ENCODE peak calls at places on chromosome 13, in four cellular contexts. One of them, this sample, is unnamed.

GRCh38 chr13:65653548-65654078 is 1576.5 kb downstream of the PCDH9 start:
- DNase-seq in CD8-positive, alpha-beta T cell: no peak
- DNase-seq in heart right ventricle: no peak
- DNase-seq in thoracic aorta: no peak
- DNase-seq in this sample: no peak

GRCh38 chr13:59568306-59568705 is 595.4 kb downstream of the DIAPH3 start:
- DNase-seq in CD8-positive, alpha-beta T cell: no peak
- DNase-seq in heart right ventricle: no peak
- DNase-seq in thoracic aorta: no peak
- DNase-seq in this sample: no peak

GRCh38 chr13:105937451-105937850 is 598.0 kb downstream of the EFNB2 start:
- DNase-seq in CD8-positive, alpha-beta T cell: no peak
- DNase-seq in heart right ventricle: no peak
- DNase-seq in thoracic aorta: no peak
- DNase-seq in this sample: no peak

GRCh38 chr13:42992585-42993122 is 613 bp upstream of the EPSTI1 start:
- DNase-seq in CD8-positive, alpha-beta T cell: no peak
- DNase-seq in heart right ventricle: no peak
- DNase-seq in thoracic aorta: no peak
- DNase-seq in this sample: no peak

GRCh38 chr13:72774019-72774418 is 7.7 kb downstream of the DIS3 start:
- DNase-seq in CD8-positive, alpha-beta T cell: no peak
- DNase-seq in heart right ventricle: no peak
- DNase-seq in thoracic aorta: no peak
- DNase-seq in this sample: no peak

GRCh38 chr13:33757713-33758112 is 60.2 kb upstream of the RFC3 start:
- DNase-seq in CD8-positive, alpha-beta T cell: no peak
- DNase-seq in heart right ventricle: no peak
- DNase-seq in thoracic aorta: no peak
- DNase-seq in this sample: no peak

GRCh38 chr13:42039946-42040729 is 8.3 kb upstream of the DGKH start:
- DNase-seq in CD8-positive, alpha-beta T cell: peak; percentile 70
- DNase-seq in heart right ventricle: peak; percentile 94
- DNase-seq in thoracic aorta: peak; percentile 70
- DNase-seq in this sample: peak; percentile 95

GRCh38 chr13:47564041-47564440 is 437.0 kb downstream of the SUCLA2 start:
- DNase-seq in CD8-positive, alpha-beta T cell: no peak
- DNase-seq in heart right ventricle: no peak
- DNase-seq in thoracic aorta: no peak
- DNase-seq in this sample: no peak

GRCh38 chr13:52348983-52349780 is 56.8 kb downstream of the THSD1 start:
- DNase-seq in CD8-positive, alpha-beta T cell: no peak
- DNase-seq in heart right ventricle: no peak
- DNase-seq in thoracic aorta: no peak
- DNase-seq in this sample: peak; percentile 22

GRCh38 chr13:101521371-101521770 is 68.9 kb downstream of the ITGBL1 start:
- DNase-seq in CD8-positive, alpha-beta T cell: no peak
- DNase-seq in heart right ventricle: no peak
- DNase-seq in thoracic aorta: no peak
- DNase-seq in this sample: no peak

GRCh38 chr13:70357031-70357430 is 248.8 kb upstream of the KLHL1 start:
- DNase-seq in CD8-positive, alpha-beta T cell: no peak
- DNase-seq in heart right ventricle: no peak
- DNase-seq in thoracic aorta: no peak
- DNase-seq in this sample: no peak

GRCh38 chr13:52846567-52847321 is 1.7 kb downstream of the PCDH8 start:
- DNase-seq in CD8-positive, alpha-beta T cell: no peak
- DNase-seq in heart right ventricle: peak; percentile 62
- DNase-seq in thoracic aorta: no peak
- DNase-seq in this sample: peak; percentile 63

GRCh38 chr13:30396434-30397075 is 25.7 kb upstream of the UBE2L5 start:
- DNase-seq in CD8-positive, alpha-beta T cell: no peak
- DNase-seq in heart right ventricle: no peak
- DNase-seq in thoracic aorta: no peak
- DNase-seq in this sample: no peak

GRCh38 chr13:52938065-52938464 is 89.6 kb upstream of the PCDH8 start:
- DNase-seq in CD8-positive, alpha-beta T cell: no peak
- DNase-seq in heart right ventricle: no peak
- DNase-seq in thoracic aorta: no peak
- DNase-seq in this sample: no peak

GRCh38 chr13:99086869-99087129 is 108.9 kb upstream of the DOCK9 start:
- DNase-seq in CD8-positive, alpha-beta T cell: peak; percentile 18
- DNase-seq in heart right ventricle: no peak
- DNase-seq in thoracic aorta: no peak
- DNase-seq in this sample: peak; percentile 44

GRCh38 chr13:29937836-29938235 is 87.4 kb upstream of the UBL3 start:
- DNase-seq in CD8-positive, alpha-beta T cell: no peak
- DNase-seq in heart right ventricle: no peak
- DNase-seq in thoracic aorta: no peak
- DNase-seq in this sample: no peak

GRCh38 chr13:33992891-33993336 is 175.0 kb downstream of the RFC3 start:
- DNase-seq in CD8-positive, alpha-beta T cell: no peak
- DNase-seq in heart right ventricle: no peak
- DNase-seq in thoracic aorta: no peak
- DNase-seq in this sample: no peak

GRCh38 chr13:108375772-108376171 is 106.3 kb downstream of the TNFSF13B start:
- DNase-seq in CD8-positive, alpha-beta T cell: no peak
- DNase-seq in heart right ventricle: no peak
- DNase-seq in thoracic aorta: no peak
- DNase-seq in this sample: no peak

GRCh38 chr13:32824671-32825070 is 191.6 kb upstream of the KL start:
- DNase-seq in CD8-positive, alpha-beta T cell: no peak
- DNase-seq in heart right ventricle: no peak
- DNase-seq in thoracic aorta: no peak
- DNase-seq in this sample: no peak

GRCh38 chr13:92224825-92225224 is 826.4 kb downstream of the GPC5 start:
- DNase-seq in CD8-positive, alpha-beta T cell: no peak
- DNase-seq in heart right ventricle: no peak
- DNase-seq in thoracic aorta: no peak
- DNase-seq in this sample: no peak

GRCh38 chr13:48155850-48156249 is 60.9 kb upstream of the MED4 start:
- DNase-seq in CD8-positive, alpha-beta T cell: no peak
- DNase-seq in heart right ventricle: no peak
- DNase-seq in thoracic aorta: no peak
- DNase-seq in this sample: no peak

GRCh38 chr13:102903659-102904407 is 58.0 kb downstream of the ERCC5 start:
- DNase-seq in CD8-positive, alpha-beta T cell: no peak
- DNase-seq in heart right ventricle: no peak
- DNase-seq in thoracic aorta: no peak
- DNase-seq in this sample: no peak

GRCh38 chr13:46666727-46667456 is 113.9 kb downstream of the LRCH1 start:
- DNase-seq in CD8-positive, alpha-beta T cell: no peak
- DNase-seq in heart right ventricle: peak; percentile 45
- DNase-seq in thoracic aorta: no peak
- DNase-seq in this sample: no peak

GRCh38 chr13:77544765-77545316 is 9.3 kb downstream of the SCEL start:
- DNase-seq in CD8-positive, alpha-beta T cell: no peak
- DNase-seq in heart right ventricle: no peak
- DNase-seq in thoracic aorta: no peak
- DNase-seq in this sample: no peak

GRCh38 chr13:69124996-69125395 is 982.6 kb upstream of the ATXN8OS start:
- DNase-seq in CD8-positive, alpha-beta T cell: no peak
- DNase-seq in heart right ventricle: no peak
- DNase-seq in thoracic aorta: no peak
- DNase-seq in this sample: no peak

GRCh38 chr13:109271061-109271460 is 515.3 kb downstream of the IRS2 start:
- DNase-seq in CD8-positive, alpha-beta T cell: no peak
- DNase-seq in heart right ventricle: no peak
- DNase-seq in thoracic aorta: no peak
- DNase-seq in this sample: no peak

GRCh38 chr13:24233351-24233901 is 72.9 kb downstream of the SPATA13 start:
- DNase-seq in CD8-positive, alpha-beta T cell: no peak
- DNase-seq in heart right ventricle: no peak
- DNase-seq in thoracic aorta: no peak
- DNase-seq in this sample: no peak

GRCh38 chr13:75771818-75772217 is 135.7 kb downstream of the LMO7 start:
- DNase-seq in CD8-positive, alpha-beta T cell: no peak
- DNase-seq in heart right ventricle: no peak
- DNase-seq in thoracic aorta: no peak
- DNase-seq in this sample: no peak

DNA sequence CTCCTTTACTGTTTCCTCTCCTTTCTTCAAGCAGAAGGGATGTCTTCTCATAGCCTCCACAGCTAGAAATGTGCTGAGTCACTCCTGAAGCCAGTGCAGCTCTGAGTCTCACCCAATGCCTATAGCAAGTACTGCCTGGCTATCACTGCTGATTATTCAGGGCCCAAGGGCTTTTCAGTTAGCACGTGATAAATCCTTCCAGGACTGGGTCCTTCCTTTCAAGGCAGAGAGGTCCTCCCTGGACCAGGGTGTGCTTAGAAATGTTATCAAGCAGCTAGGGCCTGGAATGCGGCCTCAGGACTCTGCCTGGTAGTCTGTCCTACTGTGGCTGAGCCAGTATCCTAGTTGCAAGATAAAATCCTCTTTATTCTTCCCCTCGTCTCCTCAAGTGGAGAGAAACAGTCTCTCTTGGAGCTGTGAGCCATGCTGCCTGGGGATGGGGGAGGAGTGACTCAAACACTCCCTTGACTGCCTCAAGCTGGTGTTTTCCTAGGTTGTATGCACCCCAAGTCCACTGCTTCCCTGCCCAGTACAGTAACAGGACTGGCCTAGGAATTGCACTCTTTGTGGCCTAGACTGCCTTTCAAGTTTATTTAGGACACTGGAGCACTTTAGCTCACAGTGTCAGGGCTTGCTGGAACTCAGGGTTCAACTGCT is 198.7 kb upstream of the SERP2 start:
- DNase-seq in CD8-positive, alpha-beta T cell: no peak
- DNase-seq in heart right ventricle: no peak
- DNase-seq in thoracic aorta: no peak
- DNase-seq in this sample: no peak
- H3K27ac ChIP-seq in CD8-positive, alpha-beta T cell: no peak overlapping the region
- H3K27ac ChIP-seq in heart right ventricle: peak overlapping the region; percentile 19
- H3K27ac ChIP-seq in thoracic aorta: peak overlapping the region; percentile 9
- H3K27ac ChIP-seq in this sample: no peak overlapping the region

GRCh38 chr13:45472171-45472705 is 7.5 kb downstream of the COG3 start:
- DNase-seq in CD8-positive, alpha-beta T cell: no peak
- DNase-seq in heart right ventricle: no peak
- DNase-seq in thoracic aorta: no peak
- DNase-seq in this sample: no peak

GRCh38 chr13:45468676-45469075 is 3.9 kb downstream of the COG3 start:
- DNase-seq in CD8-positive, alpha-beta T cell: no peak
- DNase-seq in heart right ventricle: no peak
- DNase-seq in thoracic aorta: no peak
- DNase-seq in this sample: peak; percentile 36

GRCh38 chr13:45474584-45475454 is 10.1 kb downstream of the COG3 start:
- DNase-seq in CD8-positive, alpha-beta T cell: no peak
- DNase-seq in heart right ventricle: no peak
- DNase-seq in thoracic aorta: no peak
- DNase-seq in this sample: no peak

GRCh38 chr13:45473627-45474026 is 8.9 kb downstream of the COG3 start:
- DNase-seq in CD8-positive, alpha-beta T cell: no peak
- DNase-seq in heart right ventricle: no peak
- DNase-seq in thoracic aorta: no peak
- DNase-seq in this sample: no peak
- TF ChIP-seq CTCF in CD8-positive, alpha-beta T cell: peak; percentile 33
- TF ChIP-seq CTCF in heart right ventricle: no peak
- TF ChIP-seq CTCF in thoracic aorta: no peak
- TF ChIP-seq CTCF in this sample: peak; percentile 35

GRCh38 chr13:40562975-40563349 is 103.5 kb downstream of the FOXO1 start:
- DNase-seq in CD8-positive, alpha-beta T cell: no peak
- DNase-seq in heart right ventricle: no peak
- DNase-seq in thoracic aorta: no peak
- DNase-seq in this sample: no peak
- H3K27ac ChIP-seq in CD8-positive, alpha-beta T cell: no peak overlapping the region
- H3K27ac ChIP-seq in heart right ventricle: peak overlapping the region; percentile 19
- H3K27ac ChIP-seq in thoracic aorta: peak overlapping the region; percentile 12
- H3K27ac ChIP-seq in this sample: no peak overlapping the region

DNA sequence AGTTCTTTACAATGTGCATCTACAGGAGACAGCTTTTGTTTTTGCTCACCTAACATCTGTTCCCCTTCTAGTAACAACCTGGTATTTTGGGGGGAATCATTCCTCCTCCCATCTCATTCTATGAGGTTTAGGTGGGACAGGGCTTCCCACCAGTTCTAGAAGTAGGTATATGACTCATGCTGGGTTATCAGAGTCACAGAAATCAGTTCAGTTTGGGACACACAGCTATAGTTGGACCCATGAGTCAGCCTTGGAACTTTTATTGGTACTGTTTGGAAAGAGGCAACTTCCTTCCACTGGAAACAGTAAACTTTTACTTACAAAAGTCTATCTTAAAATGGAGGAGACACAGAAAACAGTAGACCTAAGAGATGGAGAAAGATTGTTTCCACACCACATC is 185.5 kb downstream of the DNAJC3 start:
- DNase-seq in CD8-positive, alpha-beta T cell: no peak
- DNase-seq in heart right ventricle: no peak
- DNase-seq in thoracic aorta: no peak
- DNase-seq in this sample: no peak
- TF ChIP-seq CTCF in CD8-positive, alpha-beta T cell: no peak
- TF ChIP-seq CTCF in heart right ventricle: no peak
- TF ChIP-seq CTCF in thoracic aorta: no peak
- TF ChIP-seq CTCF in this sample: no peak

GRCh38 chr13:57644106-57644505 is 12.6 kb downstream of the PCDH17 start:
- DNase-seq in CD8-positive, alpha-beta T cell: no peak
- DNase-seq in heart right ventricle: no peak
- DNase-seq in thoracic aorta: no peak
- DNase-seq in this sample: no peak

GRCh38 chr13:57637515-57637914 is 6.0 kb downstream of the PCDH17 start:
- DNase-seq in CD8-positive, alpha-beta T cell: no peak
- DNase-seq in heart right ventricle: no peak
- DNase-seq in thoracic aorta: no peak
- DNase-seq in this sample: no peak

GRCh38 chr13:57638147-57638890 is 6.8 kb downstream of the PCDH17 start:
- DNase-seq in CD8-positive, alpha-beta T cell: no peak
- DNase-seq in heart right ventricle: no peak
- DNase-seq in thoracic aorta: no peak
- DNase-seq in this sample: no peak

GRCh38 chr13:57640582-57640981 is 9.0 kb downstream of the PCDH17 start:
- DNase-seq in CD8-positive, alpha-beta T cell: no peak
- DNase-seq in heart right ventricle: no peak
- DNase-seq in thoracic aorta: no peak
- DNase-seq in this sample: no peak

DNA sequence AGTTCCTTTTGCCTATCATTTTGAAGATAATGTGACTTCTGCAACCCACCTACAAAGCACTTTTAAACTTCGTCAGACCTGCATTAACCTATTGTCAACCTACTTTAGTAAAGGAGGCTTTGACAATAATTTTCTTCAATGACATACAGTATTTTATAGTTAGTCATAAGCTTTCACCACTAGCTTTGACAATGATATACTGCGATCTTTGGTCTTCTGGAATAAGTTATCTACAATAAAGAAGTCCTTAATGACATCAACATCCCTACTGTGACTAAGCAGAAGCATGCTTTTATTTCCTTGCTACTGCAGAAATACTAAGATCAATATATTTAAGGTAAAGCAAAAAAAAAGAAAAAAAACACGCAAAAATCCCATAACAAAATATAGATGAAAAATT is 9.5 kb downstream of the PCDH17 start:
- DNase-seq in CD8-positive, alpha-beta T cell: no peak
- DNase-seq in heart right ventricle: no peak
- DNase-seq in thoracic aorta: no peak
- DNase-seq in this sample: no peak
- H3K27ac ChIP-seq in CD8-positive, alpha-beta T cell: no peak overlapping the region
- H3K27ac ChIP-seq in heart right ventricle: no peak overlapping the region
- H3K27ac ChIP-seq in thoracic aorta: no peak overlapping the region
- H3K27ac ChIP-seq in this sample: no peak overlapping the region

GRCh38 chr13:112146073-112146360 is 79.1 kb downstream of the SOX1 start:
- DNase-seq in CD8-positive, alpha-beta T cell: no peak
- DNase-seq in heart right ventricle: no peak
- DNase-seq in thoracic aorta: no peak
- DNase-seq in this sample: no peak
- TF ChIP-seq CTCF in CD8-positive, alpha-beta T cell: no peak
- TF ChIP-seq CTCF in heart right ventricle: no peak
- TF ChIP-seq CTCF in thoracic aorta: no peak
- TF ChIP-seq CTCF in this sample: no peak

GRCh38 chr13:44703371-44703770 is 127.2 kb upstream of the TSC22D1 start:
- DNase-seq in CD8-positive, alpha-beta T cell: no peak
- DNase-seq in heart right ventricle: no peak
- DNase-seq in thoracic aorta: no peak
- DNase-seq in this sample: no peak
- H3K27ac ChIP-seq in CD8-positive, alpha-beta T cell: no peak overlapping the region
- H3K27ac ChIP-seq in heart right ventricle: no peak overlapping the region
- H3K27ac ChIP-seq in thoracic aorta: no peak overlapping the region
- H3K27ac ChIP-seq in this sample: no peak overlapping the region

This sample was measured in colonic mucosa.